ENCODE peak calls at places on chromosome 20, in four cellular contexts. P is HepG2, Z is K562, K is GM12878. I is an unnamed sample.

GRCh38 chr20:31403886-31404285 is 2.1 kb downstream of the DEFB121 start:
- DNase-seq in Z (no peak), P (no peak), K (no peak), I (no peak)

GRCh38 chr20:25220021-25220730 is 24.7 kb downstream of the ENTPD6 start:
- DNase-seq in K (no peak), P (no peak), Z (no peak), I (peak; percentile 42)

GRCh38 chr20:54576496-54576895 is 101.1 kb downstream of the DOK5 start:
- DNase-seq in Z (no peak), K (no peak), P (no peak), I (no peak)

GRCh38 chr20:31485450-31486339 is 10.6 kb downstream of the REM1 start:
- DNase-seq in Z (peak; percentile 29), K (no peak), P (no peak), I (no peak)

GRCh38 chr20:24778585-24779031 is 170.5 kb upstream of the CST7 start:
- DNase-seq in Z (no peak), K (no peak), P (no peak), I (no peak)

GRCh38 chr20:43583982-43584432 is 6.7 kb upstream of the IFT52 start:
- DNase-seq in K (no peak), Z (peak; percentile 73), P (peak; percentile 95), I (no peak)

GRCh38 chr20:56373942-56374341 is 15.2 kb downstream of the FAM210B start:
- DNase-seq in Z (no peak), P (peak; percentile 70), K (no peak), I (no peak)

GRCh38 chr20:35318502-35319157 is 26.4 kb upstream of the FAM83C start:
- DNase-seq in K (no peak), P (peak; percentile 71), Z (no peak), I (no peak)

GRCh38 chr20:17619351-17620093 is 49.6 kb downstream of the DSTN start:
- DNase-seq in K (no peak), Z (no peak), P (no peak), I (peak; percentile 8)

GRCh38 chr20:17925300-17925939 is 43.2 kb downstream of the SNX5 start:
- DNase-seq in Z (peak; percentile 70), K (no peak), P (no peak), I (no peak)

GRCh38 chr20:36181934-36182603 is 27.5 kb downstream of the EPB41L1 start:
- DNase-seq in K (no peak), Z (peak; percentile 44), P (peak; percentile 78), I (no peak)

GRCh38 chr20:23629017-23629541 is 8.7 kb downstream of the CST3 start:
- DNase-seq in Z (no peak), K (no peak), P (peak; percentile 98), I (no peak)

GRCh38 chr20:15905661-15906060 is 667.6 kb downstream of the KIF16B start:
- DNase-seq in P (no peak), Z (no peak), K (no peak), I (no peak)

GRCh38 chr20:54629632-54630031 is 154.2 kb downstream of the DOK5 start:
- DNase-seq in Z (no peak), K (no peak), P (no peak), I (no peak)

GRCh38 chr20:278607-279571 is 11.7 kb downstream of the C20orf96 start:
- DNase-seq in P (no peak), Z (no peak), K (no peak), I (peak; percentile 75)

GRCh38 chr20:9884666-9885065 is 45.8 kb upstream of the PAK5 start:
- DNase-seq in K (no peak), P (no peak), Z (no peak), I (no peak)

GRCh38 chr20:53510704-53511103 is 82.9 kb downstream of the ZNF217 start:
- DNase-seq in P (no peak), K (no peak), Z (no peak), I (no peak)

GRCh38 chr20:25089662-25090061 is 7.7 kb upstream of the VSX1 start:
- DNase-seq in P (no peak), Z (no peak), K (no peak), I (no peak)

GRCh38 chr20:1469925-1470571 is 3.4 kb upstream of the NSFL1C start:
- DNase-seq in Z (peak; percentile 42), P (peak; percentile 99), K (peak; percentile 39), I (peak; percentile 83)

GRCh38 chr20:61424011-61424627 is 172.1 kb downstream of the CDH4 start:
- DNase-seq in Z (no peak), P (no peak), K (no peak), I (no peak)

GRCh38 chr20:9220874-9221547 is 152.1 kb downstream of the PLCB4 start:
- DNase-seq in K (no peak), P (no peak), Z (no peak), I (no peak)

GRCh38 chr20:44026932-44027685 is 112.5 kb downstream of the TOX2 start:
- DNase-seq in P (no peak), K (no peak), Z (no peak), I (no peak)

GRCh38 chr20:1209447-1210387 is 6.5 kb downstream of the C20orf202 start:
- DNase-seq in K (no peak), Z (no peak), P (no peak), I (no peak)

GRCh38 chr20:10453241-10453640 is 18.1 kb downstream of the SLX4IP start:
- DNase-seq in P (no peak), K (peak; percentile 66), Z (no peak), I (no peak)

GRCh38 chr20:60862601-60863000 is 389.5 kb upstream of the CDH4 start:
- DNase-seq in K (no peak), Z (no peak), P (no peak), I (no peak)

GRCh38 chr20:53080969-53081871 is 109.1 kb downstream of the TSHZ2 start:
- DNase-seq in K (no peak), Z (no peak), P (peak; percentile 99), I (no peak)

GRCh38 chr20:32893263-32893877 is 34.6 kb downstream of the EFCAB8 start:
- DNase-seq in K (no peak), Z (no peak), P (no peak), I (no peak)

GRCh38 chr20:62051166-62051900 is 14.3 kb downstream of the TAF4 start:
- DNase-seq in P (no peak), K (no peak), Z (no peak), I (peak; percentile 9)

GRCh38 chr20:12966468-12967085 is 42.2 kb upstream of the SPTLC3 start:
- DNase-seq in P (peak; percentile 65), Z (no peak), K (no peak), I (no peak)

GRCh38 chr20:54766483-54766882 is 291.1 kb downstream of the DOK5 start:
- DNase-seq in Z (no peak), K (no peak), P (no peak), I (no peak)

GRCh38 chr20:43839793-43840199 is 74.9 kb upstream of the TOX2 start:
- DNase-seq in P (no peak), K (no peak), Z (no peak), I (no peak)

GRCh38 chr20:44970243-44970757 is 4.0 kb downstream of the STK4 start:
- DNase-seq in K (no peak), P (no peak), Z (no peak), I (no peak)

GRCh38 chr20:62382306-62383198 is 4.4 kb upstream of the RPS21 start:
- DNase-seq in P (peak; percentile 87), K (peak; percentile 32), Z (peak; percentile 84), I (peak; percentile 95)

GRCh38 chr20:38833857-38834164 is 28.3 kb downstream of the PPP1R16B start:
- DNase-seq in K (no peak), Z (no peak), P (no peak), I (no peak)

GRCh38 chr20:2986466-2986865 is 57.0 kb upstream of the GNRH2 start:
- DNase-seq in P (no peak), K (no peak), Z (no peak), I (no peak)

GRCh38 chr20:20102163-20102562 is 49.8 kb downstream of the CFAP61 start:
- DNase-seq in Z (no peak), K (no peak), P (no peak), I (no peak)

GRCh38 chr20:38412877-38413577 is 22.1 kb downstream of the SNHG17 start:
- DNase-seq in P (no peak), Z (no peak), K (no peak), I (peak; percentile 4)

GRCh38 chr20:4811661-4812181 is 90.0 kb downstream of the PRND start:
- DNase-seq in K (peak; percentile 38), Z (no peak), P (no peak), I (no peak)

DNA sequence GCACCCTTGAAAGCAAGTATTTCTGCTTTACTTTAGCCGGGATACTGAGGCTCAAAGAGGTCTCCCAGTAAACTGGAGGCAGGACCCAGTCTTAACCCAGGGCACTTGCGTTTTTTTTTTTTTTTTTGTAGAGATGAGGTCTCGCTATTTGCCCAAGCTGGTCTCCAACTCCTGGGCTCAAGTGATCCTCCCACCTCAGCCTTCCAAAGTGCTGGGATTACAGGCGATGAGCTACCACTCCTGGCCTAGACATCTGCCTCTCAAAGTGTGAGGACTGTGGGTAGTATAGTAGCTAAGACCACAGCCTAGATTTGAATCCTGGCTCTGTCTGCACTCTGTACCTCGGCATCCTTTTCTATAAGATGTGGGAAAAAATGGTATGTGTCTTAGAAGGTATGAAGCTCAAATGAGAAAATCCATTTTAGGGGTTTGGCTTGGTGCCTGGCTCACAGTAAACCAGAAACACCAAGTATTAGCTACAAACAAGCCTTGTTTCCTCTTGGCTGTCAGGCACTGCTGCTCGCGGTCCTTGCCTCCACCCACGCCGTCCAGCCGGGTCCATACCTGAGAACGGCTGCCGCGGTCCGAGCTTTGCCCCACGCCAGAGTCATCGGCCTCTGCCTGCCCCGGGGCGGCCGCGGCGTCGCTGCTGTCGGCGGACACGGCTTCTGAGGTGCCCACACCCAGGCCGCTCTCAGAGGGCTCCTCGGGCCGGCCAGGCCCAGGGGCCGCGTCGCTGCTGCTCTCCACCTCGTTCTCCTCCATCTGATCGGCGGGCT is 1.2 kb downstream of the ZNF335 start:
- DNase-seq in Z (peak; percentile 32), P (no peak), K (no peak), I (no peak)
- TF ChIP-seq ETV6 in Z (no peak), P (no peak), K (no peak), I (no peak)

GRCh38 chr20:49641683-49642649 is 71.7 kb downstream of the B4GALT5 start:
- DNase-seq in Z (no peak), K (no peak), P (peak; percentile 93), I (no peak)
- TF ChIP-seq ETV6 in Z (no peak), K (no peak), P (no peak), I (no peak)

GRCh38 chr20:34052414-34052813 is 58.7 kb downstream of the RALY start:
- DNase-seq in K (no peak), P (no peak), Z (no peak), I (no peak)
- TF ChIP-seq ETV6 in K (no peak), P (no peak), Z (no peak), I (no peak)

GRCh38 chr20:37389241-37389747 is 43.4 kb downstream of the SRC start:
- DNase-seq in K (no peak), Z (no peak), P (no peak), I (no peak)
- TF ChIP-seq ETV6 in K (no peak), Z (no peak), P (no peak), I (no peak)

GRCh38 chr20:41318271-41318649 is 729 bp upstream of the ZHX3 start:
- DNase-seq in P (peak; percentile 39), K (no peak), Z (no peak), I (no peak)
- TF ChIP-seq ETV6 in P (no peak), K (no peak), Z (no peak), I (no peak)

GRCh38 chr20:58017237-58017969 is 211.1 kb downstream of the ANKRD60 start:
- DNase-seq in Z (no peak), K (no peak), P (peak; percentile 34), I (no peak)
- TF ChIP-seq ETV6 in Z (no peak), K (no peak), P (no peak), I (no peak)